ENCODE peak calls at places on chromosomes 4 and X, in nine cellular contexts. Z is progenitor cell of endocrine pancreas; Q is left lung; H is GM10248; T is NCI-H526; N is aorta; Y is GM23338; A is activated CD4-positive, alpha-beta T cell treated with anti-CD3 and anti-CD28 coated beads, Interleukin-2, amount 50 U/mL, for 24 hours; G is trophoblast cell. E is an unnamed sample.

GRCh38 chr4:5810151-5810550 is 82.7 kb downstream of the CRMP1 start:
- DNase-seq in Z (no peak), Q (no peak), H (no peak), T (no peak), N (no peak), Y (no peak), A (no peak), G (no peak), E (no peak)

GRCh38 chrX:151694661-151695582 is at the start of gene PRRG3:
- DNase-seq in Z (peak), Q (no peak), H (no peak), T (no peak), N (no peak), Y (peak), A (no peak), G (no peak), E (no peak)

GRCh38 chrX:107537815-107538214 is 88.4 kb downstream of the FRMPD3 start:
- DNase-seq in Z (no peak), Q (no peak), H (peak), T (no peak), N (no peak), Y (peak), A (peak), G (peak), E (no peak)

GRCh38 chr4:72779256-72779655 is 210.2 kb upstream of the ADAMTS3 start:
- DNase-seq in Z (no peak), Q (no peak), H (no peak), T (peak), N (no peak), Y (no peak), A (no peak), G (no peak), E (no peak)

GRCh38 chrX:153665726-153666306 is 7.8 kb downstream of the PNCK start:
- DNase-seq in Z (no peak), Q (no peak), H (no peak), T (no peak), N (no peak), Y (no peak), A (no peak), G (no peak), E (no peak)

GRCh38 chrX:13109811-13110210 is 65.4 kb upstream of the FAM9C start:
- DNase-seq in Z (no peak), Q (no peak), H (no peak), T (no peak), N (no peak), Y (no peak), A (no peak), G (no peak), E (no peak)

GRCh38 chr4:138522366-138522765 is 280.2 kb upstream of the SLC7A11 start:
- DNase-seq in Z (no peak), Q (no peak), H (no peak), T (no peak), N (no peak), Y (peak), A (no peak), G (no peak), E (peak)

GRCh38 chr4:153514001-153514526 is 47.9 kb downstream of the TMEM131L start:
- DNase-seq in Z (no peak), Q (no peak), H (no peak), T (no peak), N (no peak), Y (no peak), A (no peak), G (no peak), E (no peak)

GRCh38 chr4:82613111-82613510 is 51.3 kb upstream of the TMEM150C start:
- DNase-seq in Z (no peak), Q (no peak), H (no peak), T (no peak), N (no peak), Y (no peak), A (no peak), G (no peak), E (no peak)

GRCh38 chr4:52407545-52407944 is 251.6 kb downstream of the USP46 start:
- DNase-seq in Z (no peak), Q (no peak), H (no peak), T (no peak), N (no peak), Y (no peak), A (no peak), G (no peak), E (peak)

GRCh38 chr4:78775278-78776030 is 696 bp upstream of the BMP2K start:
- DNase-seq in Z (peak), Q (peak), H (peak), T (peak), N (peak), Y (peak), A (peak), G (peak), E (no peak)

GRCh38 chr4:145736241-145736831 is 56.4 kb downstream of the C4orf51 start:
- DNase-seq in Z (no peak), Q (peak), H (no peak), T (no peak), N (peak), Y (no peak), A (no peak), G (peak), E (no peak)

GRCh38 chr4:164731827-164732474 is 22.0 kb upstream of the SMIM31 start:
- DNase-seq in Z (peak), Q (no peak), H (peak), T (peak), N (no peak), Y (peak), A (peak), G (peak), E (peak)

GRCh38 chrX:49247916-49248811 is 12.9 kb downstream of the CCDC22 start:
- DNase-seq in Z (no peak), Q (no peak), H (no peak), T (no peak), N (no peak), Y (no peak), A (no peak), G (no peak), E (no peak)

GRCh38 chr4:141645611-141646340 is 9.4 kb downstream of the IL15 start:
- DNase-seq in Z (no peak), Q (no peak), H (no peak), T (no peak), N (no peak), Y (no peak), A (no peak), G (peak), E (peak)

GRCh38 chr4:41600243-41600642 is 62.3 kb downstream of the LIMCH1 start:
- DNase-seq in Z (no peak), Q (no peak), H (no peak), T (no peak), N (no peak), Y (no peak), A (no peak), G (no peak), E (no peak)

GRCh38 chr4:99403380-99404194 is 31.6 kb downstream of the ADH7 start:
- DNase-seq in Z (no peak), Q (no peak), H (peak), T (no peak), N (no peak), Y (no peak), A (no peak), G (no peak), E (no peak)

GRCh38 chr4:56466910-56467283 is 520 bp upstream of the SRP72 start:
- DNase-seq in Z (no peak), Q (no peak), H (peak), T (no peak), N (no peak), Y (peak), A (no peak), G (no peak), E (peak)

GRCh38 chr4:89129080-89129640 is 17.8 kb downstream of the TIGD2 start:
- DNase-seq in Z (no peak), Q (no peak), H (no peak), T (no peak), N (no peak), Y (no peak), A (no peak), G (no peak), E (no peak)

GRCh38 chr4:169952236-169953088 is 73.7 kb downstream of the MFAP3L start:
- DNase-seq in Z (no peak), Q (no peak), H (peak), T (no peak), N (no peak), Y (no peak), A (no peak), G (no peak), E (no peak)

E was measured in foreskin keratinocyte.